ENCODE peak calls at places on chromosome 22, in five cellular contexts. E, G, L, N and Z are unnamed samples.

GRCh38 chr22:40178417-40179409 is 988 bp downstream of the TNRC6B start:
- DNase-seq in N (no peak), G (no peak), L (no peak), E (no peak), Z (no peak)

GRCh38 chr22:24894998-24895397 is 51.5 kb downstream of the LHFPL7 start:
- DNase-seq in N (no peak), L (no peak), G (peak), E (peak), Z (peak)

GRCh38 chr22:45328822-45329535 is 19.2 kb downstream of the FAM118A start:
- DNase-seq in N (no peak), L (no peak), E (no peak), G (no peak), Z (no peak)

GRCh38 chr22:28171135-28171534 is 252.1 kb upstream of the PITPNB start:
- DNase-seq in N (no peak), L (no peak), G (no peak), E (no peak), Z (no peak)

GRCh38 chr22:20905415-20906386 is 11.5 kb upstream of the CRKL start:
- DNase-seq in N (no peak), G (no peak), E (no peak), L (no peak), Z (no peak)

GRCh38 chr22:33871935-33872334 is 48.3 kb downstream of the LARGE1 start:
- DNase-seq in E (no peak), L (no peak), N (no peak), G (peak), Z (no peak)

GRCh38 chr22:19803736-19804267 is 43.2 kb downstream of the TBX1 start:
- DNase-seq in L (no peak), N (no peak), G (peak), E (no peak), Z (no peak)

GRCh38 chr22:48354082-48354481 is 1473.6 kb downstream of the BRD1 start:
- DNase-seq in N (no peak), L (no peak), G (no peak), E (no peak), Z (no peak)

GRCh38 chr22:43000441-43001175 is 14.3 kb downstream of the PACSIN2 start:
- DNase-seq in L (no peak), E (no peak), N (no peak), G (no peak), Z (no peak)